ENCODE peak calls at places on chromosomes 16 and 17, in ten cellular contexts. L is neural crest cell, Z is left cardiac atrium, B is T follicular helper cell, V is HCEC 1CT, A is DMS79 treated with DMSO at 0.1 percent for 48 hours, R is amygdala, I is LoVo, C is HuH-7, P is M059J. K is an unnamed sample.

GRCh38 chr16:27813591-27813990 is 249.9 kb downstream of the GSG1L start:
- DNase-seq in L (no peak), Z (no peak), B (no peak), V (no peak), A (no peak), R (no peak), I (no peak), C (no peak), P (no peak), K (no peak)

GRCh38 chr16:25785361-25785760 is 93.6 kb downstream of the HS3ST4 start:
- DNase-seq in L (no peak), Z (no peak), B (no peak), V (no peak), A (no peak), R (no peak), I (no peak), C (no peak), P (no peak), K (no peak)

GRCh38 chr17:46722662-46723285 is 95.7 kb downstream of the WNT3 start:
- DNase-seq in L (no peak), Z (no peak), B (no peak), V (no peak), A (peak), R (no peak), I (no peak), C (no peak), P (peak), K (no peak)

GRCh38 chr17:19010729-19011505 is 6.4 kb upstream of the FAM83G start:
- DNase-seq in L (no peak), Z (peak), B (no peak), V (peak), A (no peak), R (no peak), I (peak), C (peak), P (peak), K (no peak)

GRCh38 chr17:17784599-17785264 is 52.1 kb downstream of the SREBF1 start:
- DNase-seq in L (no peak), Z (no peak), B (no peak), V (no peak), A (no peak), R (peak), I (no peak), C (peak), P (peak), K (peak)

GRCh38 chr16:25095636-25096035 is 15.9 kb upstream of the LCMT1 start:
- DNase-seq in L (no peak), Z (no peak), B (no peak), V (no peak), A (no peak), R (no peak), I (no peak), C (no peak), P (no peak), K (no peak)

GRCh38 chr17:20256144-20256543 is 211.2 kb downstream of the LGALS9B start:
- DNase-seq in L (no peak), Z (no peak), B (no peak), V (no peak), A (no peak), R (no peak), I (no peak), C (no peak), P (no peak), K (no peak)

GRCh38 chr17:82217120-82217529 is 4.5 kb upstream of the CCDC57 start:
- DNase-seq in L (no peak), Z (no peak), B (no peak), V (peak), A (no peak), R (no peak), I (no peak), C (no peak), P (peak), K (no peak)

GRCh38 chr16:51756447-51757123 is 605.5 kb upstream of the SALL1 start:
- DNase-seq in L (no peak), Z (no peak), B (no peak), V (no peak), A (no peak), R (no peak), I (no peak), C (no peak), P (peak), K (no peak)

GRCh38 chr17:81071761-81072741 is 37.1 kb downstream of the BAIAP2 start:
- DNase-seq in L (no peak), Z (no peak), B (no peak), V (no peak), A (peak), R (no peak), I (peak), C (no peak), P (no peak), K (no peak)

GRCh38 chr16:88622866-88623265 is 15.5 kb upstream of the IL17C start:
- DNase-seq in L (no peak), Z (no peak), B (no peak), V (no peak), A (no peak), R (no peak), I (no peak), C (no peak), P (no peak), K (no peak)

GRCh38 chr17:58156839-58157803 is 8.9 kb downstream of the OR4D1 start:
- DNase-seq in L (peak), Z (peak), B (peak), V (no peak), A (peak), R (peak), I (no peak), C (no peak), P (no peak), K (peak)

GRCh38 chr17:16352303-16352837 is 899 bp downstream of the CENPV start:
- DNase-seq in L (peak), Z (no peak), B (no peak), V (peak), A (peak), R (peak), I (peak), C (peak), P (peak), K (peak)

GRCh38 chr16:88920618-88921602 is 54.5 kb upstream of the PABPN1L start:
- DNase-seq in L (no peak), Z (peak), B (no peak), V (no peak), A (no peak), R (no peak), I (peak), C (no peak), P (peak), K (no peak)

GRCh38 chr16:23072084-23072599 is 77.1 kb downstream of the USP31 start:
- DNase-seq in L (no peak), Z (peak), B (no peak), V (peak), A (peak), R (no peak), I (no peak), C (no peak), P (peak), K (peak)

GRCh38 chr17:61733021-61733420 is 130.3 kb downstream of the BRIP1 start:
- DNase-seq in L (no peak), Z (no peak), B (no peak), V (no peak), A (no peak), R (no peak), I (no peak), C (no peak), P (no peak), K (no peak)

GRCh38 chr16:4214215-4214621 is 27.7 kb downstream of the SRL start:
- DNase-seq in L (no peak), Z (no peak), B (no peak), V (peak), A (no peak), R (no peak), I (peak), C (no peak), P (peak), K (no peak)

GRCh38 chr17:39270923-39271322 is 45.2 kb upstream of the STAC2 start:
- DNase-seq in L (no peak), Z (no peak), B (no peak), V (peak), A (no peak), R (no peak), I (no peak), C (no peak), P (peak), K (no peak)

GRCh38 chr16:86620184-86620583 is 41.8 kb downstream of the FOXL1 start:
- DNase-seq in L (no peak), Z (no peak), B (no peak), V (no peak), A (no peak), R (no peak), I (no peak), C (no peak), P (no peak), K (no peak)

GRCh38 chr16:89643769-89644300 is 13.7 kb downstream of the CHMP1A start:
- DNase-seq in L (no peak), Z (no peak), B (no peak), V (no peak), A (no peak), R (no peak), I (no peak), C (no peak), P (no peak), K (no peak)

GRCh38 chr17:14774774-14775173 is 473.9 kb downstream of the HS3ST3B1 start:
- DNase-seq in L (no peak), Z (no peak), B (no peak), V (no peak), A (no peak), R (no peak), I (no peak), C (no peak), P (no peak), K (no peak)

GRCh38 chr17:77836557-77837041 is 121.9 kb upstream of the TNRC6C start:
- DNase-seq in L (no peak), Z (no peak), B (no peak), V (no peak), A (peak), R (no peak), I (peak), C (no peak), P (peak), K (no peak)

GRCh38 chr16:27284865-27285675 is 16.5 kb upstream of the NSMCE1 start:
- DNase-seq in L (no peak), Z (no peak), B (no peak), V (no peak), A (no peak), R (no peak), I (no peak), C (no peak), P (no peak), K (no peak)

GRCh38 chr17:14312522-14312921 is 11.6 kb downstream of the HS3ST3B1 start:
- DNase-seq in L (no peak), Z (no peak), B (no peak), V (no peak), A (no peak), R (no peak), I (no peak), C (no peak), P (no peak), K (no peak)

GRCh38 chr17:54435966-54436365 is 464.7 kb upstream of the TOM1L1 start:
- DNase-seq in L (no peak), Z (no peak), B (no peak), V (no peak), A (no peak), R (no peak), I (no peak), C (no peak), P (no peak), K (no peak)

GRCh38 chr17:8964801-8965393 is 610 bp downstream of the PIK3R5 start:
- DNase-seq in L (no peak), Z (no peak), B (no peak), V (no peak), A (no peak), R (no peak), I (no peak), C (no peak), P (no peak), K (no peak)

GRCh38 chr16:64907844-64908243 is 214.0 kb downstream of the CDH11 start:
- DNase-seq in L (no peak), Z (no peak), B (no peak), V (no peak), A (no peak), R (no peak), I (no peak), C (no peak), P (no peak), K (no peak)

GRCh38 chr16:22989598-22989997 is 159.7 kb downstream of the USP31 start:
- DNase-seq in L (no peak), Z (no peak), B (no peak), V (no peak), A (no peak), R (no peak), I (no peak), C (no peak), P (no peak), K (no peak)

GRCh38 chr16:2044541-2044940 is 3.1 kb downstream of the NTHL1 start:
- DNase-seq in L (no peak), Z (peak), B (no peak), V (no peak), A (no peak), R (no peak), I (no peak), C (no peak), P (no peak), K (no peak)

GRCh38 chr17:64084086-64084939 is 45.6 kb downstream of the ERN1 start:
- DNase-seq in L (no peak), Z (peak), B (no peak), V (no peak), A (no peak), R (no peak), I (peak), C (peak), P (peak), K (no peak)

K was measured in G401.